ENCODE peak calls at places on chromosomes 2 and 18, in five cellular contexts. V is K562, B is HepG2, U is GM12878, W is H1. L is an unnamed sample.
A peak's percentile ranks its signal among the peaks of the same experiment; 100 is the strongest.

GRCh38 chr2:160918909-160919503 is 241.2 kb upstream of the TANK start:
- DNase-seq in V (no peak), B (peak; percentile 37), U (no peak), W (peak; percentile 58), L (peak; percentile 7)

GRCh38 chr2:175167076-175167791 is 769 bp downstream of the ATF2 start:
- DNase-seq in V (peak; percentile 44), B (peak; percentile 40), U (no peak), W (no peak), L (no peak)

GRCh38 chr2:43837831-43838559 is 644 bp downstream of the ABCG5 start:
- DNase-seq in V (no peak), B (no peak), U (no peak), W (no peak), L (no peak)

GRCh38 chr2:200357845-200358244 is 51.4 kb downstream of the SPATS2L start:
- DNase-seq in V (no peak), B (no peak), U (no peak), W (no peak), L (no peak)

GRCh38 chr2:36568533-36569246 is 29.3 kb downstream of the FEZ2 start:
- DNase-seq in V (no peak), B (no peak), U (no peak), W (no peak), L (no peak)

GRCh38 chr2:20584045-20584636 is 66.8 kb downstream of the HS1BP3 start:
- DNase-seq in V (no peak), B (no peak), U (no peak), W (no peak), L (no peak)

GRCh38 chr2:120238728-120239487 is 13.7 kb upstream of the RALB start:
- DNase-seq in V (peak; percentile 44), B (peak; percentile 76), U (no peak), W (no peak), L (no peak)

GRCh38 chr2:219611306-219611705 is 13.6 kb downstream of the STK11IP start:
- DNase-seq in V (no peak), B (no peak), U (no peak), W (no peak), L (no peak)

GRCh38 chr2:230873670-230874401 is 9.1 kb downstream of the ITM2C start:
- DNase-seq in V (no peak), B (no peak), U (peak; percentile 74), W (no peak), L (no peak)

GRCh38 chr2:45444991-45445390 is 166.1 kb downstream of the SRBD1 start:
- DNase-seq in V (no peak), B (no peak), U (no peak), W (no peak), L (no peak)

GRCh38 chr18:26103579-26103978 is 13.2 kb upstream of the SS18 start:
- DNase-seq in V (no peak), B (peak; percentile 4), U (no peak), W (no peak), L (no peak)

GRCh38 chr18:51051105-51051712 is 21.2 kb downstream of the SMAD4 start:
- DNase-seq in V (peak; percentile 20), B (peak; percentile 33), U (no peak), W (no peak), L (no peak)

GRCh38 chr2:28137221-28137620 is 246.7 kb downstream of the BABAM2 start:
- DNase-seq in V (no peak), B (no peak), U (no peak), W (no peak), L (no peak)

GRCh38 chr2:22377251-22377650 is 1007.7 kb upstream of the KLHL29 start:
- DNase-seq in V (no peak), B (no peak), U (no peak), W (no peak), L (no peak)

GRCh38 chr2:41207578-41207977 is 755.7 kb upstream of the SLC8A1 start:
- DNase-seq in V (no peak), B (no peak), U (no peak), W (no peak), L (no peak)

GRCh38 chr2:33859791-33860461 is 260.8 kb upstream of the FAM98A start:
- DNase-seq in V (no peak), B (no peak), U (no peak), W (no peak), L (no peak)

GRCh38 chr2:33859191-33859590 is 260.1 kb upstream of the FAM98A start:
- DNase-seq in V (no peak), B (no peak), U (no peak), W (no peak), L (no peak)
- TF ChIP-seq JUND in V (no peak), B (no peak), U (no peak), W (no peak), L (no peak)

GRCh38 chr2:4914551-4914950 is 777.6 kb upstream of the SOX11 start:
- DNase-seq in V (no peak), B (no peak), U (no peak), W (no peak), L (no peak)
- TF ChIP-seq JUND in V (no peak), B (no peak), U (no peak), W (no peak), L (no peak)

GRCh38 chr2:167293172-167293781 is 405.0 kb downstream of the XIRP2 start:
- DNase-seq in V (no peak), B (no peak), U (no peak), W (no peak), L (no peak)

GRCh38 chr2:167294031-167294774 is 405.9 kb downstream of the XIRP2 start:
- DNase-seq in V (no peak), B (no peak), U (no peak), W (no peak), L (no peak)

GRCh38 chr2:167294775-167295140 is 406.5 kb downstream of the XIRP2 start:
- DNase-seq in V (no peak), B (no peak), U (no peak), W (no peak), L (no peak)

GRCh38 chr2:167297292-167297691 is 409.0 kb downstream of the XIRP2 start:
- DNase-seq in V (no peak), B (no peak), U (no peak), W (no peak), L (no peak)

GRCh38 chr2:167298017-167298416 is 409.7 kb downstream of the XIRP2 start:
- DNase-seq in V (no peak), B (no peak), U (no peak), W (no peak), L (no peak)
- TF ChIP-seq JUND in V (no peak), B (no peak), U (no peak), W (no peak), L (no peak)

GRCh38 chr18:68962623-68963022 is 164.7 kb downstream of the CCDC102B start:
- DNase-seq in V (no peak), B (no peak), U (no peak), W (no peak), L (no peak)

GRCh38 chr18:68965817-68966216 is 167.9 kb downstream of the CCDC102B start:
- DNase-seq in V (no peak), B (no peak), U (no peak), W (no peak), L (no peak)

GRCh38 chr18:68956650-68957049 is 158.8 kb downstream of the CCDC102B start:
- DNase-seq in V (no peak), B (no peak), U (no peak), W (no peak), L (no peak)

GRCh38 chr18:68960355-68960754 is 162.5 kb downstream of the CCDC102B start:
- DNase-seq in V (no peak), B (no peak), U (no peak), W (no peak), L (no peak)
- TF ChIP-seq JUND in V (no peak), B (no peak), U (no peak), W (no peak), L (no peak)

GRCh38 chr2:173631123-173631450 is 276.4 kb downstream of the CDCA7 start:
- DNase-seq in V (no peak), B (no peak), U (no peak), W (no peak), L (peak; percentile 30)
- TF ChIP-seq JUND in V (no peak), B (no peak), U (no peak), W (no peak), L (no peak)